ENCODE peak calls at places on chromosomes 16 and 17, in seven cellular contexts. One of them, this sample, is unnamed.

GRCh38 chr16:90019543-90020259 is 445 bp upstream of the DBNDD1 start:
- DNase-seq in H9: peak
- DNase-seq in H1: peak
- DNase-seq in trophoblast cell: no peak
- DNase-seq in IMR-90: peak
- DNase-seq in mesenchymal stem cell: peak
- DNase-seq in mesendoderm: peak
- DNase-seq in this sample: peak

GRCh38 chr17:3891626-3892094 is 1.2 kb downstream of the CAMKK1 start:
- DNase-seq in H9: no peak
- DNase-seq in trophoblast cell: no peak
- DNase-seq in mesendoderm: no peak
- DNase-seq in mesenchymal stem cell: no peak
- DNase-seq in H1: no peak
- DNase-seq in IMR-90: peak
- DNase-seq in this sample: no peak

GRCh38 chr17:57323391-57323790 is 67.1 kb downstream of the MSI2 start:
- DNase-seq in mesenchymal stem cell: no peak
- DNase-seq in IMR-90: no peak
- DNase-seq in mesendoderm: no peak
- DNase-seq in H9: no peak
- DNase-seq in H1: no peak
- DNase-seq in trophoblast cell: no peak
- DNase-seq in this sample: no peak

GRCh38 chr16:23385441-23385840 is 67.5 kb downstream of the COG7 start:
- DNase-seq in H9: no peak
- DNase-seq in IMR-90: no peak
- DNase-seq in mesendoderm: no peak
- DNase-seq in trophoblast cell: no peak
- DNase-seq in mesenchymal stem cell: no peak
- DNase-seq in H1: no peak
- DNase-seq in this sample: no peak

GRCh38 chr17:40566027-40566426 is 755 bp upstream of the CCR7 start:
- DNase-seq in H9: no peak
- DNase-seq in mesenchymal stem cell: no peak
- DNase-seq in mesendoderm: no peak
- DNase-seq in IMR-90: no peak
- DNase-seq in trophoblast cell: no peak
- DNase-seq in H1: no peak
- DNase-seq in this sample: no peak

GRCh38 chr17:39677581-39678339 is 9.5 kb downstream of the PNMT start:
- DNase-seq in H1: no peak
- DNase-seq in trophoblast cell: no peak
- DNase-seq in mesendoderm: no peak
- DNase-seq in mesenchymal stem cell: no peak
- DNase-seq in IMR-90: no peak
- DNase-seq in H9: no peak
- DNase-seq in this sample: no peak

GRCh38 chr17:69733171-69734014 is 318.9 kb downstream of the MAP2K6 start:
- DNase-seq in mesendoderm: peak
- DNase-seq in H9: no peak
- DNase-seq in mesenchymal stem cell: peak
- DNase-seq in H1: no peak
- DNase-seq in IMR-90: peak
- DNase-seq in trophoblast cell: peak
- DNase-seq in this sample: no peak

GRCh38 chr17:6797718-6798351 is 21.8 kb downstream of the FBXO39 start:
- DNase-seq in H9: no peak
- DNase-seq in mesendoderm: no peak
- DNase-seq in IMR-90: no peak
- DNase-seq in H1: no peak
- DNase-seq in mesenchymal stem cell: no peak
- DNase-seq in trophoblast cell: no peak
- DNase-seq in this sample: no peak

GRCh38 chr16:75053791-75054555 is 55.1 kb downstream of the ZNRF1 start:
- DNase-seq in trophoblast cell: no peak
- DNase-seq in mesenchymal stem cell: no peak
- DNase-seq in mesendoderm: no peak
- DNase-seq in H1: no peak
- DNase-seq in IMR-90: no peak
- DNase-seq in H9: no peak
- DNase-seq in this sample: no peak

GRCh38 chr17:298791-299450 is 53.7 kb downstream of the RPH3AL start:
- DNase-seq in H1: no peak
- DNase-seq in mesenchymal stem cell: no peak
- DNase-seq in mesendoderm: no peak
- DNase-seq in H9: no peak
- DNase-seq in trophoblast cell: no peak
- DNase-seq in IMR-90: no peak
- DNase-seq in this sample: no peak

GRCh38 chr17:63824362-63824761 is 2.9 kb upstream of the PSMC5 start:
- DNase-seq in trophoblast cell: no peak
- DNase-seq in mesendoderm: no peak
- DNase-seq in mesenchymal stem cell: no peak
- DNase-seq in H1: no peak
- DNase-seq in IMR-90: no peak
- DNase-seq in H9: no peak
- DNase-seq in this sample: no peak
- H3K18ac ChIP-seq in trophoblast cell: no peak
- H3K18ac ChIP-seq in mesendoderm: no peak
- H3K18ac ChIP-seq in mesenchymal stem cell: no peak
- H3K18ac ChIP-seq in H1: no peak
- H3K18ac ChIP-seq in IMR-90: no peak
- H3K18ac ChIP-seq in H9: no peak
- H3K18ac ChIP-seq in this sample: no peak

DNA sequence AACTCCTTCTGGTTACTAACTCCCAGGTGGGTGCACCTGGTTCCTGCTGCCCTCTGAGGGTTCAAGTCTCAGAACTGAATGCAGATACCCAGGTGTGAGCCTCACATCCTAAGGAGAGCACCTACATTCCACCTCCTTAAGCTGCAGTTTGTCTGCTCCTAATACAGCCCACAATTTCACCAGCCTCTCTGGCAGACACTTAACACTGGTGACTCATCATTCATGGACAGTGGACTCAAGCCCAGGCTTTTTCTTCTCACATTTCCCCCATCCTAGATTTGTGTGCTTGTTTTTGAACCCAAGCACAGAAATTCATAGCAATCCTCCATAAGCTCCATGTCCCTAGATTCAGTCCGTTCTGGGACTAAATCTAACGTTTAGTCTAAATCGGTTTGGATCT is 7.0 kb upstream of the MAF start:
- DNase-seq in H9: no peak
- DNase-seq in IMR-90: peak
- DNase-seq in trophoblast cell: no peak
- DNase-seq in mesendoderm: peak
- DNase-seq in mesenchymal stem cell: peak
- DNase-seq in H1: no peak
- DNase-seq in this sample: no peak
- H3K23ac ChIP-seq in H9: no peak
- H3K23ac ChIP-seq in IMR-90: no peak
- H3K23ac ChIP-seq in trophoblast cell: no peak
- H3K23ac ChIP-seq in mesendoderm: no peak
- H3K23ac ChIP-seq in mesenchymal stem cell: no peak
- H3K23ac ChIP-seq in H1: no peak
- H3K23ac ChIP-seq in this sample: no peak

GRCh38 chr17:2103456-2103855 is 48.6 kb downstream of the HIC1 start:
- DNase-seq in H9: no peak
- DNase-seq in H1: no peak
- DNase-seq in mesenchymal stem cell: no peak
- DNase-seq in mesendoderm: no peak
- DNase-seq in IMR-90: no peak
- DNase-seq in trophoblast cell: no peak
- DNase-seq in this sample: no peak
- H3K18ac ChIP-seq in H9: no peak
- H3K18ac ChIP-seq in H1: no peak
- H3K18ac ChIP-seq in mesenchymal stem cell: no peak
- H3K18ac ChIP-seq in mesendoderm: no peak
- H3K18ac ChIP-seq in IMR-90: no peak
- H3K18ac ChIP-seq in trophoblast cell: no peak
- H3K18ac ChIP-seq in this sample: no peak

DNA sequence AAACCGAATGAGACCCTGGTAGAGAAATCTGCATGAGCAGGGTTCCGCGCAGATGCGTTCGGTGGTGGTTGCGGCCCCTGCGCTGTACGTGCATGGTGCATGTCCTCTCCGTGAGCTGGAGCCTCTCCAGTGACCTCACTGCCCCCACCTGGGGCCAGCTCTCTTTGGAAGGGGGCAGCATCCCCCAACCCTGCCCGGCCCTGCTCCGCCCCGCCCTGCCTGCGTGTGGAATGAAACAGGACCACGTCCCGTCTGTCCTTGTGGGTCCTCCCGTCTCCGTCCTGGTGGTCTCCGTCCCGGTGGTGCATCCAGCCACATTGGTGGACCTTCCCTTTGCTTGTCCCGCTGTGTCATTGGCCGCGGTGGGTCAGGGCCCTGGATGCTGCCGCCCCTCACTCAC is 84.9 kb downstream of the AMFR start:
- DNase-seq in H1: no peak
- DNase-seq in H9: no peak
- DNase-seq in trophoblast cell: no peak
- DNase-seq in mesendoderm: no peak
- DNase-seq in mesenchymal stem cell: no peak
- DNase-seq in IMR-90: no peak
- DNase-seq in this sample: no peak
- H3K23ac ChIP-seq in H1: no peak
- H3K23ac ChIP-seq in H9: no peak
- H3K23ac ChIP-seq in trophoblast cell: no peak
- H3K23ac ChIP-seq in mesendoderm: no peak
- H3K23ac ChIP-seq in mesenchymal stem cell: no peak
- H3K23ac ChIP-seq in IMR-90: no peak
- H3K23ac ChIP-seq in this sample: no peak

GRCh38 chr17:21842332-21843317 is 150.3 kb downstream of the KCNJ18 start:
- DNase-seq in mesendoderm: no peak
- DNase-seq in H1: no peak
- DNase-seq in mesenchymal stem cell: no peak
- DNase-seq in H9: no peak
- DNase-seq in IMR-90: no peak
- DNase-seq in trophoblast cell: no peak
- DNase-seq in this sample: no peak
- H3K18ac ChIP-seq in mesendoderm: no peak
- H3K18ac ChIP-seq in H1: no peak
- H3K18ac ChIP-seq in mesenchymal stem cell: no peak
- H3K18ac ChIP-seq in H9: no peak
- H3K18ac ChIP-seq in IMR-90: no peak
- H3K18ac ChIP-seq in trophoblast cell: no peak
- H3K18ac ChIP-seq in this sample: no peak

This sample was measured in neuronal stem cell.